ENCODE peak calls at places on chromosomes 6 and 20, in nine cellular contexts. O is HCT116, I is esophagus squamous epithelium, Z is heart left ventricle, G is body of pancreas, Q is transverse colon, U is ovary, J is uterus, N is adrenal gland. V is an unnamed sample.

GRCh38 chr6:753486-753885 is 60.5 kb upstream of the EXOC2 start:
- DNase-seq in N (no peak), I (no peak), U (no peak), O (no peak), J (no peak), Z (no peak), G (no peak), Q (no peak), V (no peak)

GRCh38 chr20:61685462-61685861 is 380.2 kb downstream of the TAF4 start:
- DNase-seq in Q (no peak), N (no peak), G (no peak), Z (no peak), U (no peak), I (no peak), O (no peak), J (no peak), V (no peak)

GRCh38 chr6:156175971-156176421 is 601.2 kb upstream of the ARID1B start:
- DNase-seq in J (peak; percentile 20), I (no peak), N (no peak), O (peak; percentile 38), Q (peak; percentile 8), Z (peak; percentile 58), G (peak; percentile 36), U (peak; percentile 27), V (no peak)

GRCh38 chr6:44105993-44106740 is 21.1 kb downstream of the MRPL14 start:
- DNase-seq in N (no peak), J (no peak), G (no peak), I (no peak), Z (no peak), U (no peak), Q (no peak), O (no peak), V (no peak)

GRCh38 chr6:32833599-32834155 is 4.9 kb downstream of the TAP2 start:
- DNase-seq in U (no peak), Z (no peak), J (no peak), N (no peak), I (no peak), G (no peak), Q (no peak), O (no peak), V (no peak)

GRCh38 chr20:31594558-31595379 is 10.3 kb upstream of the ID1 start:
- DNase-seq in Z (peak; percentile 70), I (no peak), Q (peak; percentile 46), J (no peak), O (no peak), N (no peak), U (no peak), G (no peak), V (no peak)

GRCh38 chr20:13006825-13007224 is 1.9 kb upstream of the SPTLC3 start:
- DNase-seq in I (no peak), J (no peak), U (no peak), Z (no peak), Q (no peak), O (no peak), N (no peak), G (no peak), V (no peak)

GRCh38 chr6:154488802-154489437 is 21.6 kb downstream of the CNKSR3 start:
- DNase-seq in G (no peak), I (no peak), J (no peak), Z (no peak), U (no peak), Q (no peak), N (no peak), O (peak; percentile 44), V (no peak)

GRCh38 chr6:110545081-110545872 is 68.9 kb upstream of the SLC22A16 start:
- DNase-seq in Z (no peak), Q (no peak), I (no peak), N (no peak), J (no peak), O (no peak), G (no peak), U (no peak), V (no peak)

GRCh38 chr6:120173250-120173649 is 823.7 kb upstream of the MAN1A1 start:
- DNase-seq in Z (no peak), G (no peak), J (no peak), O (no peak), N (no peak), U (no peak), I (no peak), Q (no peak), V (no peak)
- TF ChIP-seq POLR2A in Z (no peak), G (no peak), J (no peak), O (no peak), N (no peak), U (no peak), I (no peak), Q (no peak), V (no peak)

GRCh38 chr6:31739639-31740396 is at the start of gene MSH5:
- DNase-seq in Z (peak; percentile 98), N (peak; percentile 99), O (peak; percentile 99), Q (peak; percentile 99), G (peak; percentile 98), U (peak; percentile 98), J (peak; percentile 99), I (peak; percentile 90), V (no peak)

GRCh38 chr6:31736026-31736767 is at the start of gene CLIC1:
- DNase-seq in U (peak; percentile 90), Z (peak; percentile 89), Q (peak; percentile 93), G (peak; percentile 87), N (peak; percentile 84), J (peak; percentile 90), I (no peak), O (no peak), V (no peak)

GRCh38 chr6:31737315-31738047 is 1.2 kb upstream of the CLIC1 start:
- DNase-seq in Q (peak; percentile 52), N (no peak), U (no peak), I (no peak), G (no peak), Z (no peak), O (no peak), J (no peak), V (no peak)

GRCh38 chr6:31736768-31737314 is 511 bp upstream of the CLIC1 start:
- DNase-seq in G (no peak), J (no peak), Z (no peak), Q (peak; percentile 26), O (no peak), N (no peak), U (no peak), I (no peak), V (no peak)

DNA sequence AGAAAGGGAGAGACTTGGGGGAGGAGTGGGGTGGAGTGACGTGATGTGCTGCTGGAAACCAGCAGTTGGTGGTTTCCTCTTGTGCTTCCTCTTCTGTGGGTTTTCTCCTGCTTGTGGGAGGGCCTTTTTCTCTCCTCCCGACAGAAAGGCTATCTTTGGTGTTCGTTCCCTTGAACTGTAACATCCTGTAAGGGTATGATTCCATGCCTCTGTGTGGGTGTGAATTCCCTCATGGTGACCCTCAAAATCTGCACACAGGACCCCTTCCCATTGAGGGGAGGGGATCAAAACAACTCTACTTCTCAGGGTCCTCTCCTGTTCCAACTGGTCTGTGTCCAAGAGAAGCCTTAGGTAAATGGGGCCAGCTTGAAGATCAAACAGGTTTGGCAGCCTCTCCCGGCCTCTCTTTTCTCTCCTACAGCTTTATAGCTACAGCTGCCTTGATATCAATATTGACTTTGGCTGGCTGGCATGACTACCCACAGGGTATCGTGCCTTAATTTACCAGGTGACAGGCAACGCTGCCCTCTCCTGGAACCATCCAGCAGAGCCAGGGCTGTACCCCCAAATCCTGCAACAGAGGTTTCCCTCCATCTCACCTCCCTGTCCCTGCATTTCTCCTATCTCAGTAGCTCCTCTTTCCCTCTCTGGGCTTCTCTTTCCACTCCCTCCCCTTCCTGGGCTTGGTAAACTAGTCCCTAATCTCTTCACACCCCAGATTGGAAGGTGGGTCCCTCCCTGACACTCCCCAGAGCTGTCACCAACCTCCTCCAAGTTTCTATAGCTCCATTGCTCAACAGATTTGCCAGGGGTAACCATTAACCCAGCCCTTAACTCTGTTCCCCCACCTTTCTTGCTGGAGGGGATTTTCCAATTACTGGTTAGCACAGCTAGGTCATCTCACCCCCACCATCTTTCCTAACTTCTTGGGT is 1.5 kb upstream of the MSH5 start:
- DNase-seq in G (peak; percentile 82), U (no peak), J (no peak), O (no peak), N (peak; percentile 60), Z (peak; percentile 56), Q (peak; percentile 84), I (no peak), V (no peak)
- TF ChIP-seq POLR2A in G (peak; percentile 43), U (no peak), J (peak; percentile 19), O (peak; percentile 24), N (no peak), Z (no peak), Q (peak; percentile 64), I (peak; percentile 34), V (no peak)

GRCh38 chr20:63626424-63627128 is at the start of gene GMEB2:
- DNase-seq in Z (peak; percentile 87), Q (peak; percentile 76), U (peak; percentile 84), I (no peak), J (peak; percentile 78), G (peak; percentile 80), N (peak; percentile 75), O (peak; percentile 21), V (no peak)
- TF ChIP-seq POLR2A in Z (no peak), Q (peak; percentile 23), U (peak; percentile 46), I (peak; percentile 76), J (peak; percentile 75), G (peak; percentile 16), N (peak; percentile 44), O (peak; percentile 32), V (peak; percentile 63)

GRCh38 chr6:125988280-125988679 is 1.9 kb downstream of the TRMT11 start:
- DNase-seq in Z (no peak), N (no peak), I (no peak), O (no peak), G (no peak), J (no peak), Q (no peak), U (no peak), V (no peak)

GRCh38 chr6:125986956-125987617 is 747 bp downstream of the TRMT11 start:
- DNase-seq in O (peak; percentile 21), I (no peak), Q (no peak), J (no peak), Z (no peak), N (peak; percentile 14), U (no peak), G (no peak), V (no peak)

GRCh38 chr6:125985522-125985921 is 818 bp upstream of the TRMT11 start:
- DNase-seq in Q (no peak), G (no peak), Z (no peak), I (no peak), U (no peak), N (no peak), O (no peak), J (no peak), V (no peak)

GRCh38 chr6:125985967-125986294 is 409 bp upstream of the TRMT11 start:
- DNase-seq in I (no peak), G (no peak), Z (no peak), U (no peak), J (no peak), O (no peak), Q (no peak), N (no peak), V (no peak)

DNA sequence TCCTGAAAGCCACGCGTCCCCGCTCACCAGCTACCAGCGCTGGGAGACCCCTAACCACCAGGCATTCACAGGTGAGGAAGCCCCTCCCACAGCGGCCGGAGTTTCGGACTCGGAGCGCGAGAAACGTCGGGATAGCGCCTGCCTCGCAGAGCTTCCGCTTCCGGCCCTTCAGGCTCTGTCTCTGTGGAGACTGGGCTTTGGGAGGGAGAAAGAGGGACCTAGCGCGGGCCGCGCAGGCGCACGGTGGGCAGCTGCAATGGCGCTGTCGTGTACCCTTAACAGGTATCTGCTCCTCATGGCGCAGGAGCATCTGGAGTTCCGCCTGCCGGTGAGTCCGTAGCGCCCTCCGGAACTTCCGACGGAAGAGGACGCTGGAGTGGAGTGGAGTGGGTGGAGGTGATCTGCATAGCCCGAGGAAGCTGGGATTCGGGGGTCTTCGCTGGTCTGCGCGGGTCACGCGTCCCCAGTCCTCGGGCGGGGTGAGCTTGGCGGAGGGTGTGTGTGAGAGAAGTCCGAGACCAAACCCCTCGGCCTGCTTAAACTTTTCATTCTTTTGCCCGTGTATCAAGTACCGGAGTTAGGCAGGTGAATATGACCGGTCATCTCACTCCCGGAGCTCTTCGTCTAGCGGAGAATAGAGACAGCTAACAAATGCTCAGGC is at the start of gene TRMT11:
- DNase-seq in Q (peak; percentile 88), Z (peak; percentile 92), O (peak; percentile 84), N (peak; percentile 90), G (peak; percentile 91), U (peak; percentile 87), J (peak; percentile 87), I (peak; percentile 10), V (no peak)
- TF ChIP-seq POLR2A in Q (peak; percentile 83), Z (no peak), O (peak; percentile 91), N (peak; percentile 84), G (peak; percentile 94), U (peak; percentile 81), J (peak; percentile 77), I (peak; percentile 57), V (peak; percentile 57)